ENCODE peak calls at places on chromosomes 1 and 21, in six cellular contexts. K is SK-N-SH, S is HepG2, Y is H1, V is K562, D is GM12878. H is an unnamed sample.

GRCh38 chr1:160789702-160790611 is 6.0 kb upstream of the LY9 start:
- DNase-seq in K (no peak), S (no peak), Y (no peak), V (no peak), D (peak; percentile 89), H (no peak)

GRCh38 chr21:16279658-16280581 is 550.1 kb downstream of the USP25 start:
- DNase-seq in K (no peak), S (no peak), Y (peak; percentile 49), V (no peak), D (no peak), H (no peak)

GRCh38 chr1:19385869-19386591 is 73.9 kb downstream of the SLC66A1 start:
- DNase-seq in K (no peak), S (peak; percentile 78), Y (no peak), V (no peak), D (no peak), H (no peak)

GRCh38 chr1:31521761-31522555 is 54.4 kb upstream of the TINAGL1 start:
- DNase-seq in K (no peak), S (no peak), Y (no peak), V (no peak), D (no peak), H (no peak)

GRCh38 chr1:185653615-185654014 is 80.6 kb upstream of the HMCN1 start:
- DNase-seq in K (no peak), S (no peak), Y (no peak), V (no peak), D (no peak), H (no peak)

GRCh38 chr1:224535641-224536040 is 80.5 kb upstream of the CNIH3 start:
- DNase-seq in K (no peak), S (no peak), Y (no peak), V (no peak), D (no peak), H (no peak)

GRCh38 chr21:14080764-14081096 is 130.0 kb downstream of the LIPI start:
- DNase-seq in K (no peak), S (no peak), Y (no peak), V (no peak), D (no peak), H (no peak)

GRCh38 chr1:225694151-225694603 is 41.3 kb upstream of the ENAH start:
- DNase-seq in K (peak; percentile 72), S (peak; percentile 98), Y (no peak), V (no peak), D (no peak), H (no peak)

GRCh38 chr1:10830961-10831669 is 34.7 kb upstream of the CASZ1 start:
- DNase-seq in K (no peak), S (no peak), Y (no peak), V (no peak), D (no peak), H (no peak)

GRCh38 chr1:1157914-1158710 is 15.6 kb upstream of the TTLL10 start:
- DNase-seq in K (no peak), S (peak; percentile 66), Y (no peak), V (peak; percentile 48), D (no peak), H (no peak)

GRCh38 chr1:7587726-7588456 is 183.2 kb upstream of the VAMP3 start:
- DNase-seq in K (peak; percentile 60), S (no peak), Y (no peak), V (no peak), D (no peak), H (no peak)

GRCh38 chr1:228650141-228650540 is 85.1 kb upstream of the RHOU start:
- DNase-seq in K (no peak), S (no peak), Y (peak; percentile 79), V (peak; percentile 18), D (no peak), H (no peak)

GRCh38 chr1:40687059-40687458 is 4.4 kb upstream of the NFYC start:
- DNase-seq in K (no peak), S (no peak), Y (no peak), V (no peak), D (no peak), H (no peak)

GRCh38 chr1:101219919-101220695 is 16.7 kb upstream of the S1PR1 start:
- DNase-seq in K (no peak), S (no peak), Y (no peak), V (no peak), D (no peak), H (no peak)

GRCh38 chr1:54813479-54814147 is 12.5 kb upstream of the TTC22 start:
- DNase-seq in K (no peak), S (no peak), Y (peak; percentile 48), V (no peak), D (no peak), H (no peak)

GRCh38 chr1:43604192-43604591 is 45.8 kb upstream of the KDM4A start:
- DNase-seq in K (no peak), S (no peak), Y (no peak), V (no peak), D (no peak), H (no peak)

GRCh38 chr1:85297855-85298629 is 21.6 kb upstream of the BCL10 start:
- DNase-seq in K (no peak), S (peak; percentile 83), Y (no peak), V (no peak), D (peak; percentile 80), H (no peak)

GRCh38 chr1:59043796-59044195 is 253.1 kb upstream of the FGGY start:
- DNase-seq in K (no peak), S (peak; percentile 66), Y (no peak), V (peak; percentile 83), D (no peak), H (no peak)

GRCh38 chr21:29182674-29183073 is 52.2 kb downstream of the MAP3K7CL start:
- DNase-seq in K (no peak), S (no peak), Y (no peak), V (no peak), D (no peak), H (no peak)

GRCh38 chr21:29184047-29184446 is 53.6 kb downstream of the MAP3K7CL start:
- DNase-seq in K (no peak), S (peak; percentile 36), Y (no peak), V (no peak), D (no peak), H (peak; percentile 79)

GRCh38 chr21:29178936-29179335 is 48.5 kb downstream of the MAP3K7CL start:
- DNase-seq in K (no peak), S (no peak), Y (no peak), V (no peak), D (no peak), H (no peak)

GRCh38 chr21:29179503-29179902 is 49.1 kb downstream of the MAP3K7CL start:
- DNase-seq in K (no peak), S (no peak), Y (no peak), V (no peak), D (no peak), H (no peak)

DNA sequence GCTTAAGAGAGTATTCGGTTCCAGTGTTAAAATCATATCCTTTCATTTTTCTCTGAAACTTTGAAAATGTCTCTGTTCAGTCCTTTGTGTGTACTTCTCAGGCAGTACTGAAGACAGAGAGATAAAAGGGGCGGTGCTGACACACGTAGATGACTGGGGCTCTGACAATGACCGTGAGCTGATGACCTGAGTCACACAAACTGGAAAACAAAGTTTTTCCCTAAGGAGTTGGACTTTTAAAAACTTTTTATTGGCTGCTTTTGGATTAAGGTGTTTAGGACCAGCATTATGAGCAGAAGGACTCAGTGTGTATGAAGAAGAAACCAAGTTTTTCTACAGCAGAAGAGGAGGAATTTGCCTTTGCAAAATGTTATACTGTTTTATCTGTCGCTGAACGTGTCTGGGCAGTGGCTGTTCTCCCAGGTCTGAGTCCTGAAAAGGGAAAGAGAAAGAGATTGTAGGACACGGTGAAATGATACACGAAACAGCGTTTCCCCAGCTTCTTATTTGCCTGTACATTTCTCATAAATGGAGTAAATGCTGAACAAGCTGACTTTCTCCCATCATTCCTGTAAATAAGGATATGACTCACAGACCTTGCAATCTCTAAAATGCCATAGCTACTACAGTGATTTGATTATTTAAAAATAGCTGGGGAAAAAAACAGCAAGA is 51.5 kb downstream of the MAP3K7CL start:
- DNase-seq in K (no peak), S (peak; percentile 40), Y (no peak), V (peak; percentile 41), D (no peak), H (no peak)
- H3K27ac ChIP-seq in K (peak overlapping the region; percentile 95), S (no peak overlapping the region), Y (no peak overlapping the region), V (no peak overlapping the region), D (no peak overlapping the region), H (no peak overlapping the region)

DNA sequence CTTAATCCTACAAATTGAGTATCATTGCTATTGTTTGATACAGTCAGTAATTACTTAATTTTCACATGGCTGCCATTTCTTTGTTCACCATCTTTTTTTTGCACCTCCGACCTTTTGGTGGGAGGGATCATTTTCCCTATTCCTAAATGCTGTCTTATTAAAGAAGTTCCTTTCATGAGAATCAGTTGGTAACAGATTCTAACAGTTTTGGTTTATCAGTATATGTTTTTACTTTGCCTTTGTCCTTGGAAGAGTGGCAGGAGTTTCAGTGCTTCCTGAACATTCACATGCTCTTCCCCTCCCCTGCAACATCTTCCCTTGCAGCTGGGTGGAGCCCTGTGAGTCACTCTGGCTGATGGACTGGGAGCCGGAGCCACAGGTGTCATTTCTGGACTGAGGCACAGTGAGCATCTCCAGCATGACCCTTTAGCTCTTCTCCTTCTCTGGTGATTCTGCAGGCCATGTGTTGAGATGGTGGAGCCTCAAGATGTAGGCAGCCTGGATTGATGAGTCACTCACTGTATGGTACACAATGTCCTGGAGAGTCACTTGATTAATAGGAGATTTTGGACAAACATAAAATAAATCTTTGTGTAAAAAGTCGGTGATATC is 217.7 kb downstream of the URB2 start:
- DNase-seq in K (no peak), S (peak; percentile 3), Y (no peak), V (peak; percentile 58), D (no peak), H (no peak)
- TF ChIP-seq GABPA in K (no peak), S (no peak), Y (no peak), V (no peak), D (no peak), H (no peak)

DNA sequence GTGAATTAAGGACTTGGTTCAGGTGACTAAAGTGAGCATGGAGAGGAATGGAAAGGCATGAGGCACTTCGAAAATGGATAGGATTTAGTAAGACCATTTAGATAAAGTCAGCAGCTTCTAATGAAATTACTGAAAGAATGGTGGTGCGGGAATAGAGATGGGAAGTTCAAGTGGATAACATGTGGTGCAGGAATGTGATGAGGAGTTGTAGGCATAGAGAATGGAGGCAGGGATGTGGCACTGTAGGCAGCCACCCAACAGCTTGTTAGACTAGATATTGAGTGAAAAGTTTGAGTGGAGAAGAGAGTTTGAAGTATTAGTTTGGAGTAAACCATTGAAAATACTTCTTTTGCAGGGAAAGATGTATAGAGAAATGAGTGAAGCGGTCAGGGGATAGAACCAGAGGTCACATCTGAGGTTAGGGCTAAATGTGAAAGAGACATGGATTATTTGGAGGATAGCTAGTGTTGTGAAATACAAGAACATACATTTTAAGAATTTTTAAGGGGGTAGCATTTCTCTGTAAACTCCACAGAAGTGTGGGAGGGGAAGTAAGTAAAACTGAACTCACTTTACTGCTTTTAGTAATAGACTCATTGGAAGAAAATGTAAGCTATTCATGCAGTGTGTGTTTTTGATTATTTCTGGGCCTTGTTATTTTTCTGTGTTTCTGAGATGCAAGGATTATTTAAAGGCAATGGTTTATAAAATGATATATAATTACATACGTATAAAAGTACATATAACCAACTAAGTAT is 46.2 kb downstream of the DYRK1A start:
- DNase-seq in K (no peak), S (no peak), Y (no peak), V (no peak), D (no peak), H (no peak)
- H3K4me3 ChIP-seq in K (no peak overlapping the region), S (no peak overlapping the region), Y (no peak overlapping the region), V (no peak overlapping the region), D (no peak overlapping the region), H (no peak overlapping the region)

DNA sequence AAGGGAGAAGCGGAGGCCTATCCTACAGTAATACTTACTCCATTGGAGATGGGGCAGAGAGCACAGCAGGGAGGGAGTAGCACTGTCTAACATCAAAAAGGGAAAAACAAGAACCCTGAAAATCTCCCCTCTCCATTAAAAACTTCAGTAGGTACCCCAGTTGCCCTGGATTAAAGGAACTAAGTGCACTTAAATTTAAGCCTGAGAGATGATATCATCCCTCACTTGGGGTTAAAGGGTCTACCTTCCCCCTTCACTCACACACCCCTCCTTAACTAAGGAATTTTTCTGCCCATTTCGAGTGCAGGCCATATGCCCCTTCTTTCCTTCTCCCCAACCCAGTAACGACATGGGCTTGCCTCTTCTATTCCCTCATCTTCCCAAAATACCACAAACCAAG is 3.7 kb upstream of the MTMR11 start:
- DNase-seq in K (no peak), S (no peak), Y (no peak), V (no peak), D (no peak), H (no peak)
- H3K27ac ChIP-seq in K (peak overlapping the region; percentile 98), S (no peak overlapping the region), Y (no peak overlapping the region), V (peak overlapping the region; percentile 80), D (no peak overlapping the region), H (no peak overlapping the region)

H was measured in HL-60.